ENCODE peak calls at places on chromosomes 16 and 17, in seven cellular contexts. E is stomach, F is prostate gland, B is GM12878, Q is spleen, V is transverse colon, U is HepG2. K is an unnamed sample.

GRCh38 chr17:80832266-80832676 is 159.4 kb upstream of the CHMP6 start:
- DNase-seq in V (peak; percentile 33), U (no peak), F (no peak), Q (no peak), E (no peak), B (no peak), K (peak; percentile 83)

GRCh38 chr16:89410322-89410721 is 80.0 kb downstream of the ANKRD11 start:
- DNase-seq in Q (no peak), B (no peak), F (no peak), V (no peak), E (no peak), U (no peak), K (no peak)

GRCh38 chr16:30931068-30931655 is 7.8 kb downstream of the FBXL19 start:
- DNase-seq in E (no peak), U (no peak), F (no peak), Q (no peak), V (no peak), B (no peak), K (no peak)

GRCh38 chr17:75241502-75241901 is 19.9 kb downstream of the GGA3 start:
- DNase-seq in Q (no peak), B (no peak), F (no peak), U (no peak), E (no peak), V (no peak), K (no peak)

GRCh38 chr16:1474471-1474795 is 395 bp downstream of the CLCN7 start:
- DNase-seq in E (no peak), B (no peak), F (no peak), Q (peak; percentile 84), U (no peak), V (no peak), K (no peak)

GRCh38 chr17:2089021-2089422 is 34.1 kb downstream of the HIC1 start:
- DNase-seq in U (no peak), Q (peak; percentile 74), V (no peak), E (no peak), B (no peak), F (no peak), K (no peak)

GRCh38 chr16:80804061-80804450 is 342 bp downstream of the CDYL2 start:
- DNase-seq in B (no peak), F (peak; percentile 24), E (no peak), U (peak; percentile 6), Q (peak; percentile 87), V (peak; percentile 34), K (no peak)

GRCh38 chr17:81221842-81222619 is 734 bp downstream of the CEP131 start:
- DNase-seq in U (no peak), F (no peak), B (no peak), E (no peak), V (no peak), Q (no peak), K (no peak)

GRCh38 chr16:30951785-30952184 is 2.9 kb downstream of the ORAI3 start:
- DNase-seq in E (peak; percentile 81), B (no peak), F (peak; percentile 92), V (peak; percentile 54), Q (no peak), U (no peak), K (peak; percentile 95)

GRCh38 chr17:51888823-51889222 is 269.7 kb downstream of the CA10 start:
- DNase-seq in B (no peak), Q (no peak), V (no peak), F (no peak), E (no peak), U (no peak), K (no peak)

GRCh38 chr17:59652119-59652518 is 32.4 kb downstream of the CLTC start:
- DNase-seq in V (no peak), U (no peak), E (no peak), Q (no peak), F (no peak), B (no peak), K (no peak)

GRCh38 chr17:45361976-45362375 is 45.2 kb upstream of the MAP3K14 start:
- DNase-seq in B (no peak), E (no peak), U (no peak), Q (peak; percentile 23), F (no peak), V (no peak), K (peak; percentile 65)
- H3K27ac ChIP-seq in B (no peak overlapping the region), E (no peak overlapping the region), U (no peak overlapping the region), Q (no peak overlapping the region), F (no peak overlapping the region), V (no peak overlapping the region), K (no peak overlapping the region)

GRCh38 chr17:4739122-4740024 is at the start of the genes CXCL16 and ZMYND15:
- DNase-seq in U (no peak), E (peak; percentile 82), Q (peak; percentile 95), F (peak; percentile 51), B (no peak), V (peak; percentile 83), K (peak; percentile 77)

GRCh38 chr17:4734857-4735475 is 3.7 kb downstream of the MED11 start:
- DNase-seq in U (no peak), V (no peak), F (no peak), B (no peak), Q (peak; percentile 70), E (no peak), K (no peak)

GRCh38 chr17:4738136-4739121 is 1.2 kb upstream of the ZMYND15 start:
- DNase-seq in F (peak; percentile 42), V (peak; percentile 57), B (no peak), U (no peak), E (peak; percentile 70), Q (peak; percentile 79), K (no peak)

GRCh38 chr17:4733073-4733531 is 1.9 kb downstream of the MED11 start:
- DNase-seq in U (peak; percentile 37), F (no peak), B (no peak), V (no peak), E (no peak), Q (peak; percentile 84), K (no peak)

GRCh38 chr17:4735825-4736651 is 3.6 kb upstream of the ZMYND15 start:
- DNase-seq in B (no peak), Q (peak; percentile 67), F (no peak), E (no peak), V (no peak), U (no peak), K (peak; percentile 77)
- TF ChIP-seq POLR2AphosphoS5 in B (no peak), Q (no peak), F (no peak), E (no peak), V (no peak), U (no peak), K (no peak)

DNA sequence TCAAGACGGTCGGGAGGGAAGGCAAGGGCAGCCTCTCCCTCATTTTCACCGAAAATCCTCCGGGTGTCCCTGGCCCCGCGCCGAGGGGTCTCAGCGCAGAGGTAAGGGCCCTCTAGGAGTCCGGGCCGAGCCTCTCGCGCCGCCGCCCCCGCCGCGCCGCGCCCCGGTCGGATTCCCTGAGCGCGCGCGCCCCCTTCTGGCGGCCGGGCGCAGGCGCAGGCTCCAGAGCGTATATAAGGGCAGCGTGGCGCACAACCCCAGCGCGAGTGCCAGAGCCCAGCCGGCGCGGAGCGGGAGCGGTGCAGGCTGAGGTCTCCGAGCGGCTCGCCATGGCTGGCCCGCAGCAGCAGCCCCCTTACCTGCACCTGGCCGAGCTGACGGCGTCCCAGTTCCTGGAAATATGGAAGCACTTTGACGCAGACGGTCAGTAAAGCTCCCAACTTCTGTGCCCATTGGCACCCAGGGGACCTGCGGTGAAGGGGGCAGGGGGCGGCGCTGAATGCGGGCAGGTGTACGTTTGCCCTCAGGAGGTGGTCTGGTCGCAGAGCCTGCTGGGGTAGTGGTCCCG is at the start of gene CALB2:
- DNase-seq in Q (peak; percentile 86), F (peak; percentile 40), E (peak; percentile 79), V (peak; percentile 64), B (no peak), U (peak; percentile 43), K (peak; percentile 77)
- TF ChIP-seq POLR2A in Q (no peak), F (no peak), E (no peak), V (no peak), B (no peak), U (no peak), K (no peak)

DNA sequence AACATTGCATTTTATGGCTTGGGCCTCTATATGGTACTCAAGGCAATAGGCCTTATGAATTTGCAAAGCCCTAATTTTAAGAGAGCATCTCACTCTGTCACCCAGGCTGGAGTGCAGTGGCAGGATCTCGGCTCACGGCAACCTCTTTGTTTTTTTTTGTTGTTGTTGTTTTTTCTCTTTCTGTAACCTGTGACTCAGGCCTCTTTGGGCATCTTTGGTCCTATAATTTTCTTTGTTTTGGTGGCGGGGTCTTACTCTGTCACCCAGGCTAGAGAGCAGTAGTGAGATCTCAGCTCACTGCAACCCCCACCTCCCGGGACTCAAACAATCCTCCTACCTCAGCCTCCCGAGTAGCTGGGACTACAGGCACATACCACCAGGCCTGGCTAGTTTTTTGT is 21.8 kb upstream of the HERPUD1 start:
- DNase-seq in Q (no peak), V (no peak), B (no peak), E (no peak), F (no peak), U (no peak), K (no peak)
- H3K27ac ChIP-seq in Q (peak overlapping the region; percentile 83), V (peak overlapping the region; percentile 66), B (no peak overlapping the region), E (peak overlapping the region; percentile 69), F (peak overlapping the region; percentile 94), U (no peak overlapping the region), K (peak overlapping the region; percentile 55)

GRCh38 chr16:67939507-67940435 is 3.1 kb upstream of the PSMB10 start:
- DNase-seq in F (peak; percentile 57), Q (peak; percentile 84), B (no peak), U (no peak), V (peak; percentile 66), E (peak; percentile 80), K (no peak)
- TF ChIP-seq POLR2AphosphoS5 in F (peak; percentile 13), Q (peak; percentile 51), B (no peak), U (peak; percentile 40), V (no peak), E (peak; percentile 20), K (no peak)

DNA sequence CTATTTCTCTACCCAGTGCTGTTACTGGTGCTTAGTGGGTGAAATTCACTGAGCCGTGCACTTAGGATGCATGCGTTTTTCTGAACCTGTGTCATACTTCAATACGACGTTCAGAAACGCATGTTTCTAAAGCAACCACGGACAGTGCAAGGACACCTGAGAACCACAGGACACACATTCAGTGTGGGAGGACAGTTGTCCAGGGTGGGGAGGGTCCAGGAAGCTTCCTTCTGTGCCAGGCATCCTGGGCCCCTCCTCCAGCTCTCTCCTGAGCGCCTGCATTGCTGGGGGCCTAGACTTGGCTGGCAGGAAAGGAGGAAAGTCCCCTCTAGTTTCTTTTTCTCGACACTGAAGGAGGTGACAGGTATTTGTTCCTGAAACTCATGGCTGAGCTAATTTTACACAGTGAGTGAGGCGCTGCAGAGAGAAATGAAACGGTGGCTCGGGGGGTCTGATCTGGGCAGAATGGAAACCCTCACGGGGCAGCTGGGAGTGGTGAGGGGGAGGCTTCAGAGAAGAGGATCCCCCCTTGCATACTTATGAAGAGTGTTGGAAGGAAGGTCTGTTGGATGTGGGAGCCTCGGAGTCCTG is 89.9 kb downstream of the IRF8 start:
- DNase-seq in Q (no peak), V (peak; percentile 6), B (peak; percentile 84), E (no peak), F (no peak), U (no peak), K (peak; percentile 25)
- TF ChIP-seq POLR2A in Q (no peak), V (no peak), B (peak; percentile 61), E (no peak), F (no peak), U (no peak), K (no peak)

K was measured in sigmoid colon.